ENCODE peak calls at places on chromosomes 1 and 21, in five cellular contexts. C is tibial nerve, D is body of pancreas, L is mammary epithelial cell, S is tibial artery. J is an unnamed sample. For H3K4me1, the result is how much of the 10 kb centered on the place peaks cover.

GRCh38 chr1:21594935-21595897 is 73.9 kb downstream of the RAP1GAP start:
- DNase-seq in C (peak), D (peak), L (peak), S (peak), J (peak)

GRCh38 chr1:11967028-11967547 is 13.2 kb upstream of the MFN2 start:
- DNase-seq in C (no peak), D (peak), L (peak), S (no peak), J (peak)

GRCh38 chr1:177122869-177123268 is 41.6 kb downstream of the ASTN1 start:
- DNase-seq in C (no peak), D (no peak), L (no peak), S (no peak), J (no peak)

GRCh38 chr1:1019122-1019999 is 559 bp upstream of the AGRN start:
- DNase-seq in C (peak), D (peak), L (peak), S (peak), J (peak)

GRCh38 chr1:180343931-180344406 is 113.9 kb downstream of the LHX4 start:
- DNase-seq in C (peak), D (peak), L (peak), S (peak), J (no peak)

GRCh38 chr1:16187748-16188401 is 24.6 kb downstream of the ARHGEF19 start:
- DNase-seq in C (peak), D (peak), L (peak), S (peak), J (peak)

GRCh38 chr1:13764533-13764932 is 64.5 kb downstream of the PRDM2 start:
- DNase-seq in C (no peak), D (no peak), L (no peak), S (no peak), J (peak)

GRCh38 chr1:40155910-40156309 is 5.3 kb upstream of the RLF start:
- DNase-seq in C (no peak), D (no peak), L (no peak), S (no peak), J (no peak)

GRCh38 chr1:177659259-177659658 is 310.6 kb downstream of the SEC16B start:
- DNase-seq in C (no peak), D (peak), L (no peak), S (no peak), J (no peak)

GRCh38 chr1:243354511-243355153 is 98.8 kb downstream of the SDCCAG8 start:
- DNase-seq in C (no peak), D (no peak), L (no peak), S (no peak), J (no peak)

GRCh38 chr1:180179162-180179957 is 24.7 kb downstream of the QSOX1 start:
- DNase-seq in C (no peak), D (no peak), L (no peak), S (no peak), J (no peak)

GRCh38 chr1:66550243-66550642 is 16.3 kb downstream of the SGIP1 start:
- DNase-seq in C (no peak), D (no peak), L (no peak), S (no peak), J (no peak)

GRCh38 chr1:117796226-117796625 is 133.2 kb downstream of the GDAP2 start:
- DNase-seq in C (no peak), D (no peak), L (peak), S (no peak), J (no peak)

GRCh38 chr1:240169188-240169587 is 77.5 kb downstream of the FMN2 start:
- DNase-seq in C (no peak), D (no peak), L (no peak), S (no peak), J (peak)

GRCh38 chr1:59565611-59566410 is 248.9 kb upstream of the HOOK1 start:
- DNase-seq in C (peak), D (no peak), L (no peak), S (no peak), J (no peak)

GRCh38 chr1:87450615-87451209 is 122.0 kb downstream of the LMO4 start:
- DNase-seq in C (no peak), D (no peak), L (no peak), S (no peak), J (peak)

GRCh38 chr1:24336099-24336498 is 16.9 kb downstream of the GRHL3 start:
- DNase-seq in C (no peak), D (no peak), L (no peak), S (no peak), J (no peak)

GRCh38 chr1:199561334-199561733 is 466.2 kb upstream of the NR5A2 start:
- DNase-seq in C (no peak), D (no peak), L (no peak), S (no peak), J (no peak)

GRCh38 chr1:55542901-55543504 is 327.8 kb upstream of the USP24 start:
- DNase-seq in C (no peak), D (no peak), L (peak), S (no peak), J (no peak)

GRCh38 chr1:3598051-3598471 is 13.2 kb downstream of the MEGF6 start:
- DNase-seq in C (no peak), D (no peak), L (peak), S (no peak), J (peak)

GRCh38 chr1:31410871-31411270 is 2.1 kb upstream of the SERINC2 start:
- DNase-seq in C (no peak), D (no peak), L (no peak), S (no peak), J (no peak)

GRCh38 chr21:33208534-33208933 is 21.2 kb upstream of the IFNAR2 start:
- DNase-seq in C (no peak), D (no peak), L (no peak), S (no peak), J (no peak)

GRCh38 chr1:66243548-66244130 is 290.3 kb upstream of the SGIP1 start:
- DNase-seq in C (no peak), D (no peak), L (peak), S (no peak), J (no peak)

GRCh38 chr1:44602675-44603610 is 71.3 kb downstream of the TMEM53 start:
- DNase-seq in C (no peak), D (peak), L (no peak), S (no peak), J (no peak)

GRCh38 chr1:47424336-47424982 is 8.4 kb downstream of the FOXE3 start:
- DNase-seq in C (no peak), D (peak), L (peak), S (peak), J (peak)

GRCh38 chr1:19311503-19311930 is 427 bp downstream of the AKR7A2 start:
- DNase-seq in C (no peak), D (no peak), L (no peak), S (no peak), J (no peak)

GRCh38 chr1:229117664-229118300 is 153.1 kb upstream of the RAB4A start:
- DNase-seq in C (peak), D (peak), L (peak), S (peak), J (no peak)

GRCh38 chr1:11037740-11038182 is 9.3 kb downstream of the MASP2 start:
- DNase-seq in C (peak), D (peak), L (peak), S (peak), J (peak)

GRCh38 chr1:47175227-47175934 is 14.5 kb downstream of the PDZK1IP1 start:
- DNase-seq in C (peak), D (peak), L (peak), S (peak), J (peak)

GRCh38 chr1:169696273-169697100 is 14.9 kb downstream of the SELL start:
- DNase-seq in C (no peak), D (no peak), L (no peak), S (no peak), J (no peak)

GRCh38 chr1:211925016-211925415 is 94.5 kb upstream of the LPGAT1 start:
- DNase-seq in C (no peak), D (no peak), L (peak), S (no peak), J (peak)

GRCh38 chr1:67750690-67751052 is 65.7 kb downstream of the GADD45A start:
- DNase-seq in C (no peak), D (no peak), L (peak), S (no peak), J (no peak)

GRCh38 chr1:11707621-11708276 is 16.2 kb downstream of the DRAXIN start:
- DNase-seq in C (no peak), D (peak), L (no peak), S (peak), J (no peak)

GRCh38 chr1:6491480-6491962 is at the start of gene PLEKHG5:
- DNase-seq in C (no peak), D (no peak), L (peak), S (no peak), J (no peak)

GRCh38 chr1:110152133-110152785 is 2.0 kb downstream of the SLC6A17 start:
- DNase-seq in C (no peak), D (no peak), L (peak), S (no peak), J (no peak)

GRCh38 chr1:55005351-55006140 is 6.8 kb downstream of the BSND start:
- DNase-seq in C (no peak), D (no peak), L (no peak), S (no peak), J (peak)

GRCh38 chr1:9443913-9444445 is 95.3 kb upstream of the SLC25A33 start:
- DNase-seq in C (no peak), D (no peak), L (peak), S (no peak), J (no peak)

GRCh38 chr1:44721521-44722361 is 9.2 kb downstream of the RNU5D-1 start:
- DNase-seq in C (no peak), D (peak), L (peak), S (peak), J (peak)

GRCh38 chr1:22132517-22133235 is 10.2 kb downstream of the WNT4 start:
- DNase-seq in C (no peak), D (no peak), L (peak), S (no peak), J (no peak)

GRCh38 chr1:179042087-179042486 is 16.4 kb downstream of the FAM20B start:
- DNase-seq in C (no peak), D (no peak), L (no peak), S (no peak), J (no peak)
- H3K4me1 ChIP-seq in C (under half), D (under half), L (under half), S (under half), J (under half)

GRCh38 chr1:150282558-150282958 is 204 bp downstream of the CIART start:
- DNase-seq in C (no peak), D (no peak), L (no peak), S (peak), J (no peak)

GRCh38 chr1:150280138-150280707 is 2.1 kb upstream of the CIART start:
- DNase-seq in C (no peak), D (no peak), L (no peak), S (no peak), J (peak)

GRCh38 chr1:150281221-150281757 is 1.1 kb upstream of the CIART start:
- DNase-seq in C (peak), D (peak), L (peak), S (peak), J (peak)

GRCh38 chr1:150283260-150283659 is 906 bp downstream of the CIART start:
- DNase-seq in C (no peak), D (no peak), L (no peak), S (no peak), J (peak)

DNA sequence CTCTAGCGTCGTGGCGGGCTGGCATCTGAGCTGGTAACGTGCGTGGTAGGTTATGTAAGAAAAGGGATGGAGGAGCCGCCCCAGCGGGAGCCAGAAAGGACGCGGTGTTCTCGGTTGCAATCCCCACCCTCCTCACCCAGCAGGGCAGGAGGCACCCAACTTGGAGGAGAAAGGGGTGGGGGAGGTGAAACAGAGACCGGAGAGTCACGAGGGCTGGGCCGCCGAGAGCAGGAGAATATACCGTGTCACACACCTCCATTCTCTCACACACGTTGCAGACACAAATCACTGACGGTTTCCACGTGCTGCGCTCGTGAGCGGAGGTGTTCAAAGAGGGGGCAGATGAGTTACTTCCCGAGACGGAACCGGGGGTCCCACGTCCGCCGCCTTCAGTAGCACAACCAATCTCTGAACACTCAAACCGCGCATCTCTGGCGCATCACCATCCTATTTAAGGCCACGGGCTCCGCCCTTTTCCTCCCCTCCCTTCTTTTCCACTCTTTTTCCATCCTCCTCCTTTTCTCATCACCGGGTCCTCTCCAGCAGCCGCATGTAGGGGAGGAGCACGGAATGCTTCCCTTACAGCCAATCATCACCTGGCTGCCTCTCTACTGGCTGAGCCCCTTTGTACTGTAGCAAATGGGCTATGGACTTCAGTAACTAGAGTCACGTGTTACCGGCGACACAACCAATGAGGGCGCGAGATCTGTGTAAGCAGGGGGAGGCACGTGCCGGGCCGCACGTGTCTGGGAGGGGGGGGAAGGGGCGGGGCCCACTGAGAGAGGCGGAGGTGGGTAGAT is at the start of gene CIART:
- DNase-seq in C (peak), D (peak), L (peak), S (peak), J (peak)
- H3K4me1 ChIP-seq in C (under half), D (under half), L (under half), S (under half), J (under half)

GRCh38 chr1:160755864-160756616 is 17.0 kb downstream of the SLAMF7 start:
- DNase-seq in C (no peak), D (no peak), L (no peak), S (no peak), J (no peak)
- H3K4me1 ChIP-seq in C (under half), D (under half), L (under half), S (under half), J (under half)

DNA sequence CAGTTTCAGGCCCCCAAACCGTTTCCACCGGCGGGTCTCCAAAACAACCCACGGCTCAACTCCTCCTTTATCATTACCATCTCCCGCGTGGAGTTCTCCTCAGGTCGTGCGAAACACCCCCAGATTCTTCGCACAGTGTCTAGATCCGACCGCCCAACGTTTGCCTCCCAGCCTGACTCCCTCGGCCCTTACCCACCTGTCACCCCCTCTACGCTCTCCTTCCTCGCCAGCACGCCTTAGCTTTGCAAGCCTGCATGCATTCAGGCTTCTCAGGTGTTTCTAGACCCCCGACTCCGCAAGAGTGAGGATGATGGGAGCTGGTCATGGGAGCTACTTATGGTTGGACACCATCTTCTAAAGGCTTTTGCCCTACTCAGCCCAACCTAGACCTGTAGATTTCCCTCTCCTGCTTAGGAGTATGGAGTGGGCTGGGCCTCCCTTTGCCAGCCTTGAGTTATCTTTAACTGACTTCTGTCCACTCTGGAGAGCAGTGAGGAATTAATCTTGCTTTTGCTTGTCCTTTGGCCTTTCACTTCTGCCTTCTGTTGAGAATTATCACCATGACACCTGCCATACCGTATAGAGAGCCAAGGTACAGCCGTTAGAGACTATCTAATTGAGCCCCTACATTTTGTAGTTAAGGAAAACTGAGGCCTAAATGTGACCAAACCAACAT is 870 bp downstream of the ATP5IF1 start:
- DNase-seq in C (no peak), D (no peak), L (no peak), S (no peak), J (peak)
- H3K4me1 ChIP-seq in C (under half), D (under half), L (under half), S (under half), J (under half)

DNA sequence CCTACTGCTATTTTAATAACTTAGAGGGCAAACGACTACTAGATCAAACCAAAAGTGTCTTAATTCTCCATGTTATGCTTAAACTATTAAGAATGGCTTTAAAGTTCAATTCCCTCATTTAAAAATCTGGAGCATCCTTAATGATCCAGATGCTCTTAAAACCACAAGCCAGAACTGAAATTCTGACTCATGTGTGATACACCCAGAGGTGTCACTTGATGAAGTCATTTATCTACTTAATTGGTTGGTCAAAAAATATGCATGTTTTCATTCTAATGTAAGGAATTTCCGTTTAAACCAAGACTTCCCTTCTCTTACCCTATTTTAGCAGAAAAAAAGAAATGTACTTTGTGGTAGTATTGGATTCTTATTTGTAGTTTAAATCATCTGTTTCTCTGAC is 1261.2 kb upstream of the B3GALT2 start:
- DNase-seq in C (no peak), D (no peak), L (no peak), S (no peak), J (no peak)
- H3K4me1 ChIP-seq in C (under half), D (under half), L (under half), S (under half), J (under half)

GRCh38 chr1:203364806-203365205 is 13.9 kb upstream of the FMOD start:
- DNase-seq in C (no peak), D (no peak), L (no peak), S (no peak), J (no peak)

GRCh38 chr1:203364013-203364730 is 13.2 kb upstream of the FMOD start:
- DNase-seq in C (no peak), D (no peak), L (no peak), S (peak), J (no peak)

GRCh38 chr1:203367051-203367450 is 16.1 kb upstream of the FMOD start:
- DNase-seq in C (no peak), D (no peak), L (no peak), S (no peak), J (no peak)

GRCh38 chr1:203368624-203369451 is 17.9 kb upstream of the FMOD start:
- DNase-seq in C (peak), D (peak), L (peak), S (peak), J (no peak)

DNA sequence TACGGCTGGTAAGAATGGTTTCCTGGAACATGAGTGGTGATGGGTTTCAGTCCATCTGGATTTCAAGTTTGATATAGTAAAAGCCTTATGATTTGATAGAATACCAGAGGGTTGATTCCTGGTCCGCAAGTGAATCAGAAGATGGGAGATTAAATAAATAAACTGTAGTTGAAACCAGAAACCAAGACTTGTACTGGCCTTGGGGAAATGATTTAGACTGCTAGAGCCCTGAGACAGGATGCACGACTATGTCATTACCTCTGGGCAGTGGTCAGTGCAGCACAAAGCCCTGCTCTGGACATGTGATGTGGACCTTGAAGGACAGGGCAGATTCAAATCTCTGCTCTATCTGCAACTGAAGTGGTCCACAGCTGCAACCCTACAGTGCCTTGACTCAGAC is 15.6 kb upstream of the FMOD start:
- DNase-seq in C (no peak), D (no peak), L (no peak), S (no peak), J (no peak)
- H3K4me1 ChIP-seq in C (under half), D (under half), L (under half), S (under half), J (under half)

GRCh38 chr1:224624432-224624831 is 8.3 kb downstream of the CNIH3 start:
- DNase-seq in C (no peak), D (no peak), L (no peak), S (no peak), J (no peak)

GRCh38 chr1:224622831-224623230 is 6.7 kb downstream of the CNIH3 start:
- DNase-seq in C (no peak), D (no peak), L (no peak), S (no peak), J (no peak)

GRCh38 chr1:224623310-224623714 is 7.2 kb downstream of the CNIH3 start:
- DNase-seq in C (no peak), D (no peak), L (peak), S (no peak), J (no peak)

GRCh38 chr1:224623743-224624333 is 7.7 kb downstream of the CNIH3 start:
- DNase-seq in C (no peak), D (peak), L (peak), S (no peak), J (no peak)

DNA sequence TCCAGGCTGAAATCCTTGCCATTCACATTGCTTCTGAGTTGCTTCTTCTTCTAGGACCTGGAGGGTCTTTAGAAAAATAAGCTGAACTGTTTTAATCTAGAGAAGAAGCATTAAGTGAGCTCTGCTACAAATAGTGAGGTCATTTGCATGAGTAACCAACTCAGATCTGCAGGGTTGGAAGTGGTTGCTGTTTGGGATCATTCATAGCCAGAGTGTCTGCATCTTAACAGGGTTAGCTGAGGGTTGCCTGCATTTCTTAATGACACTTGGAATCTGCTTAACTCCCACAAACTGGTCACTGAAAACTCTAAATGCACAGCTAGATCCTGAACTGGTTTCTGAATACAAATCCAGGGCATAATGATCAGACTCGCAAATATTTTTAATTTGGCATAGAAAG is 9.9 kb downstream of the CNIH3 start:
- DNase-seq in C (no peak), D (no peak), L (peak), S (no peak), J (no peak)
- H3K4me1 ChIP-seq in C (under half), D (half or more), L (under half), S (under half), J (under half)

J was measured in GM23338.